ENCODE peak calls at places on chromosome 15, in six cellular contexts. X, W, N, K, D and S are unnamed samples.

GRCh38 chr15:51793521-51793920 is 35.9 kb upstream of the TMOD3 start:
- DNase-seq in W (no peak), D (no peak), K (no peak), X (no peak), N (no peak), S (peak)

GRCh38 chr15:70474682-70475438 is 288.5 kb downstream of the UACA start:
- DNase-seq in X (no peak), D (peak), W (no peak), K (peak), N (peak), S (peak)

GRCh38 chr15:25695875-25696760 is 167.0 kb downstream of the ATP10A start:
- DNase-seq in W (no peak), N (peak), X (no peak), K (no peak), D (no peak), S (no peak)

GRCh38 chr15:22933641-22934061 is 46.5 kb downstream of the CYFIP1 start:
- DNase-seq in W (no peak), D (no peak), N (no peak), X (no peak), K (no peak), S (peak)

GRCh38 chr15:49826640-49827281 is 205.9 kb downstream of the DTWD1 start:
- DNase-seq in K (no peak), X (no peak), D (no peak), N (no peak), W (no peak), S (no peak)

GRCh38 chr15:37098468-37099320 is 1.7 kb downstream of the MEIS2 start:
- DNase-seq in N (peak), X (peak), D (peak), W (peak), K (no peak), S (no peak)

GRCh38 chr15:27561816-27562215 is 537.3 kb downstream of the OCA2 start:
- DNase-seq in D (no peak), N (no peak), K (no peak), X (no peak), W (no peak), S (no peak)

GRCh38 chr15:25937796-25938195 is 74.7 kb upstream of the ATP10A start:
- DNase-seq in N (no peak), W (no peak), K (no peak), X (no peak), D (no peak), S (no peak)

GRCh38 chr15:96354731-96355560 is 24.4 kb downstream of the NR2F2 start:
- DNase-seq in N (no peak), X (no peak), D (peak), W (no peak), K (no peak), S (no peak)

GRCh38 chr15:56356616-56357015 is 8.6 kb upstream of the TEX9 start:
- DNase-seq in W (no peak), N (no peak), K (no peak), X (no peak), D (no peak), S (no peak)

GRCh38 chr15:38886315-38887163 is 321.9 kb upstream of the RASGRP1 start:
- DNase-seq in D (no peak), K (no peak), X (no peak), N (no peak), W (no peak), S (no peak)

GRCh38 chr15:68112711-68113110 is 58.6 kb downstream of the PIAS1 start:
- DNase-seq in D (no peak), K (no peak), W (no peak), X (no peak), N (no peak), S (no peak)

GRCh38 chr15:70486451-70487379 is 276.6 kb downstream of the UACA start:
- DNase-seq in K (no peak), N (peak), X (no peak), D (peak), W (no peak), S (no peak)

GRCh38 chr15:27492021-27492621 is 521.1 kb downstream of the GABRG3 start:
- DNase-seq in X (no peak), D (no peak), N (no peak), W (no peak), K (no peak), S (no peak)

GRCh38 chr15:57505056-57505713 is 86.5 kb upstream of the MYZAP start:
- DNase-seq in K (no peak), W (no peak), N (no peak), D (no peak), X (no peak), S (peak)

GRCh38 chr15:64343222-64343621 is 12.8 kb downstream of the CSNK1G1 start:
- DNase-seq in K (no peak), D (no peak), X (no peak), N (no peak), W (no peak), S (no peak)

DNA sequence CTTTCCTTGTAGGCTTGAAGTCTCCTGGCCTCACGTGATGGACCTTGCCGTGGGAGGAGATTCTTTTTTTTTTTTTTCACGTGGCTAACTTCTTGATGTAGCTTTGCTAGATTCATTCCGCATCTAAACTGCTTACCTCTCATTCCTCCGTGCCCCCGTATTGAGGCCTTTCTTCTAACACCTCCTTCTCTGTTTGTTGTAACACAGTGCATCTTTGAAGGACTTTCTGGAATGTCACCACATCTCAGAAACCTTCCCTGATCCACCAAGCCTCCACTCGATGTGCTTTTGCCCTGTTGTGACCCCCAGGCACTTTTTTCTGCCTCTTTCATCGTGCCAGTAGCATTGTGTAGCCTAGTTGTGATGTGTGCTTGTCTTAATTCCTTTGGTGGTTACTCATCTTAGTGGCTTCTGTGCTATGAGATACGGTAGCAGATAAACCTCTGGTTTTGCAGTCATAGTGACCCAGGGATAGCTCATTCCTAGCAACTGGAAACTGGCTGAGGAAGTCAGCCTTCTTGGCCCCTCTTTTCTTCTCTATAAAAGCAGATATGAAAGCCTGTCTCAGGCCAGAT is 1.6 kb upstream of the BNC1 start:
- DNase-seq in W (no peak), X (no peak), D (no peak), K (no peak), N (no peak), S (no peak)
- H3K4me3 ChIP-seq in W (no peak), X (no peak), D (no peak), K (no peak), N (no peak), S (no peak)

GRCh38 chr15:101068523-101068960 is 149.4 kb downstream of the LRRK1 start:
- DNase-seq in N (no peak), D (no peak), K (no peak), X (no peak), W (no peak), S (no peak)

GRCh38 chr15:101070024-101070423 is 150.9 kb downstream of the LRRK1 start:
- DNase-seq in K (no peak), W (no peak), D (no peak), N (no peak), X (no peak), S (no peak)

GRCh38 chr15:101067660-101068522 is 148.7 kb downstream of the LRRK1 start:
- DNase-seq in K (no peak), N (no peak), W (no peak), D (no peak), X (no peak), S (no peak)

GRCh38 chr15:101070502-101071273 is 151.5 kb downstream of the LRRK1 start:
- DNase-seq in K (no peak), W (no peak), D (no peak), X (peak), N (no peak), S (no peak)

GRCh38 chr15:101068961-101069734 is 150.0 kb downstream of the LRRK1 start:
- DNase-seq in W (no peak), N (no peak), K (no peak), X (peak), D (no peak), S (no peak)
- TF ChIP-seq CTCF in W (no peak), N (no peak), K (no peak), X (peak), D (no peak), S (no peak)

GRCh38 chr15:40091861-40092415 is 16.7 kb downstream of the BMF start:
- DNase-seq in D (no peak), N (no peak), X (peak), K (no peak), W (no peak), S (no peak)
- TF ChIP-seq POLR2AphosphoS5 in D (no peak), N (no peak), X (no peak), K (no peak), W (no peak), S (no peak)

DNA sequence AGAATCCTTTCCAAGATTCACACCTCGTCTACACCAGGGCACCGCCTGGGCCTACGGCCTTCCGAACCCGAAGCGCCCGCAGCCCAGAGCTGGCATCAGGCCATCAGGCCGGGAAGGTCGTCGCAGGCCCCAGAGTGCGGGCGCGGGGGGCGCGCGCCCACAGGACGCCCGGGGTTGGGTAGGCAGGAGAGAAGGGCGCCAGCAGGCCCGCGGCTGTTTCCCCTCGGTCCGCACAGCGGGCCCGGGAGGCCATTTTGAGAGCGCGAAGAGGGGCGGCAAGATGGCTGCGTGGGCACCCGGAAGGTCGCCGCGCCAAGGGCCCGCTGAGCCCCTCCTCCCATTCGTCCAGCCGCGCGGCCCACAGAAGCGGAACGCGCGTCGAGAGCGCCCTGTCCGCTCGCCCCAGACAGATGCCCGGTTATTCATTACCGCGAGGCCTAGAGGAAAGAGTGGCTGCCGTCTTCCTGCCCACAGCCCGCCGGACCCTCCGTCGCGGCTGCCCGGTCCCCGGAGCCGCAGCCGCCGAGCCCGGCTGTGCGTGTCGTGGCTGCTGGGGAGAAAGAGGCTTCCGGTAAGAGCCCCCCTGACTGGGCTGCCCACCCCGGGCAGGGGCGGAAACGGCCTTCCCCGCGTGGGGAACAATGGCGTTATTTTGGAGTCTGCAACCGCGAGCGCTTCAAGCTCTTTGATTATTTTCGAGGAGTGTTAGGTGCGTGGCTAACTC is 44.2 kb upstream of the POLG start:
- DNase-seq in D (no peak), N (no peak), W (no peak), X (peak), K (no peak), S (no peak)
- H3K4me3 ChIP-seq in D (no peak), N (no peak), W (no peak), X (peak), K (no peak), S (peak)

DNA sequence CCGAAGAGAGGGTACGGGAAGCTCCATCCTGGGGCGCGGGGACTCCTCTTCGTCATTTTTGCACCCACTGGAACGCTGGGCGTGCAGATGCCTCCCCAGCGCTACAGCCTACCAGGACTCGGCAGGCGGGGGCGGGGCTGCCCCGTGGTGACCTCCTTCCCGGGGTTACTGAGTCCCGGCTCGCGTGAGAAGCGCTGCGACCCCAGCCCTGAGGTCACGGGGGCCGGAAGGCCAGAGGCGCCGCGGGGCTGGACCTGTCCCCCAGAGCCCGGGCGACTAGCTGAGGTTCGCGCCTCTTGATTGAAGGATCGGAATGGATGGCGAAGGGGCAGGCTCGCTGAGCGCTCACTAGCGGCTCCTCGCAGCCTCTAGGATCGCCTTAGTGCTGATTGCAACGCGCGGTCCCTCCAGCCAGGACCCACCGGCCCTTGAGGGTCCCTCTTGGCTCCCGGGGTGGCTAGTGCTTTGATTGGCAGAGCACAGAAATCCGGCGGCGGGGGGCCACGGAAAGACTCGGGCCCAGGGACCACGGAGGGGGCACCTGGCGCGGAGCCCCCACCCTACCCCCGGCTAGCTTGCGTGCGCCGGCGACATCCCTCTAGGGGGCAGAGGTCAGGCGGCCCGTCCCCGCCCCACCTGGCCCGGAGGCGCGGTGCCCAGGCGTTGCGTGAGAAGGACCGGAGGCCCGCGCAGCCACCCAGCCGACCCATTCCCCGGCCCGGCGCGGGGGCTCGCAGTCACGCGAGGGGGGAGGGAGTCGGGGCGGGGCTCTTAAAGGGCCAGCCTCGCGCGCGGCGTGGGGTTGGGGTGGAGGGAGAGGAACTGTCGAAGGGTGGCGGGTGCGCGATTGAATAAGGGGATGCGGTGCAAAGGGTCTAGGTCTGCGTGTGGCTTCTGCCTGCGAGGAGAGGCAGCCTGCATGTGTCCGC is 781 bp upstream of the CYP1A1 start:
- DNase-seq in N (no peak), W (peak), D (peak), K (no peak), X (peak), S (peak)
- TF ChIP-seq CTCF in N (no peak), W (peak), D (no peak), K (no peak), X (peak), S (no peak)